ENCODE peak calls at places on chromosome 15, in four cellular contexts. One of them, this sample, is unnamed.

GRCh38 chr15:48463366-48463880 is 132.2 kb downstream of the DUT start:
- DNase-seq in hepatocyte: no peak
- DNase-seq in heart right ventricle: no peak
- DNase-seq in ovary: no peak
- DNase-seq in this sample: no peak

GRCh38 chr15:98776607-98777281 is 128.4 kb downstream of the IGF1R start:
- DNase-seq in hepatocyte: peak; percentile 60
- DNase-seq in heart right ventricle: peak; percentile 33
- DNase-seq in ovary: peak; percentile 79
- DNase-seq in this sample: peak; percentile 72

GRCh38 chr15:93037341-93038063 is 51.5 kb downstream of the RGMA start:
- DNase-seq in hepatocyte: peak; percentile 41
- DNase-seq in heart right ventricle: peak; percentile 71
- DNase-seq in ovary: peak; percentile 63
- DNase-seq in this sample: no peak

GRCh38 chr15:38252481-38253311 is at the start of gene SPRED1:
- DNase-seq in hepatocyte: peak; percentile 81
- DNase-seq in heart right ventricle: peak; percentile 84
- DNase-seq in ovary: peak; percentile 75
- DNase-seq in this sample: peak; percentile 75

GRCh38 chr15:84982301-84982920 is 755 bp downstream of the PDE8A start:
- DNase-seq in hepatocyte: peak; percentile 68
- DNase-seq in heart right ventricle: peak; percentile 43
- DNase-seq in ovary: peak; percentile 43
- DNase-seq in this sample: peak; percentile 48

GRCh38 chr15:85118173-85118572 is 136.5 kb downstream of the PDE8A start:
- DNase-seq in hepatocyte: no peak
- DNase-seq in heart right ventricle: no peak
- DNase-seq in ovary: no peak
- DNase-seq in this sample: no peak

GRCh38 chr15:77187751-77188464 is 117.0 kb upstream of the TSPAN3 start:
- DNase-seq in hepatocyte: no peak
- DNase-seq in heart right ventricle: no peak
- DNase-seq in ovary: peak; percentile 30
- DNase-seq in this sample: peak; percentile 76

GRCh38 chr15:61839541-61839940 is 220.7 kb downstream of the VPS13C start:
- DNase-seq in hepatocyte: no peak
- DNase-seq in heart right ventricle: no peak
- DNase-seq in ovary: no peak
- DNase-seq in this sample: no peak

GRCh38 chr15:69317392-69317841 is 18.7 kb downstream of the PAQR5 start:
- DNase-seq in hepatocyte: peak; percentile 63
- DNase-seq in heart right ventricle: no peak
- DNase-seq in ovary: no peak
- DNase-seq in this sample: no peak

GRCh38 chr15:70279096-70279495 is 181.4 kb upstream of the TLE3 start:
- DNase-seq in hepatocyte: no peak
- DNase-seq in heart right ventricle: no peak
- DNase-seq in ovary: peak; percentile 4
- DNase-seq in this sample: no peak

GRCh38 chr15:33310481-33311311 is at the start of gene RYR3:
- DNase-seq in hepatocyte: peak; percentile 47
- DNase-seq in heart right ventricle: peak; percentile 10
- DNase-seq in ovary: no peak
- DNase-seq in this sample: peak; percentile 13

GRCh38 chr15:95259513-95259912 is 1028.2 kb downstream of the MCTP2 start:
- DNase-seq in hepatocyte: peak; percentile 82
- DNase-seq in heart right ventricle: peak; percentile 28
- DNase-seq in ovary: peak; percentile 83
- DNase-seq in this sample: peak; percentile 76

GRCh38 chr15:87131067-87131466 is 1051.4 kb downstream of the AGBL1 start:
- DNase-seq in hepatocyte: no peak
- DNase-seq in heart right ventricle: no peak
- DNase-seq in ovary: no peak
- DNase-seq in this sample: no peak

GRCh38 chr15:100172356-100173024 is 169.3 kb downstream of the ADAMTS17 start:
- DNase-seq in hepatocyte: peak; percentile 66
- DNase-seq in heart right ventricle: no peak
- DNase-seq in ovary: no peak
- DNase-seq in this sample: no peak

GRCh38 chr15:74954515-74954914 is 2.1 kb downstream of the RPP25 start:
- DNase-seq in hepatocyte: peak; percentile 86
- DNase-seq in heart right ventricle: no peak
- DNase-seq in ovary: peak; percentile 70
- DNase-seq in this sample: peak; percentile 90

GRCh38 chr15:74956648-74957300 is at the start of gene RPP25:
- DNase-seq in hepatocyte: peak; percentile 88
- DNase-seq in heart right ventricle: peak; percentile 83
- DNase-seq in ovary: peak; percentile 86
- DNase-seq in this sample: peak; percentile 89

GRCh38 chr15:74955017-74955416 is 1.6 kb downstream of the RPP25 start:
- DNase-seq in hepatocyte: peak; percentile 27
- DNase-seq in heart right ventricle: no peak
- DNase-seq in ovary: peak; percentile 29
- DNase-seq in this sample: no peak

GRCh38 chr15:74957301-74958035 is 896 bp upstream of the RPP25 start:
- DNase-seq in hepatocyte: no peak
- DNase-seq in heart right ventricle: no peak
- DNase-seq in ovary: no peak
- DNase-seq in this sample: no peak

DNA sequence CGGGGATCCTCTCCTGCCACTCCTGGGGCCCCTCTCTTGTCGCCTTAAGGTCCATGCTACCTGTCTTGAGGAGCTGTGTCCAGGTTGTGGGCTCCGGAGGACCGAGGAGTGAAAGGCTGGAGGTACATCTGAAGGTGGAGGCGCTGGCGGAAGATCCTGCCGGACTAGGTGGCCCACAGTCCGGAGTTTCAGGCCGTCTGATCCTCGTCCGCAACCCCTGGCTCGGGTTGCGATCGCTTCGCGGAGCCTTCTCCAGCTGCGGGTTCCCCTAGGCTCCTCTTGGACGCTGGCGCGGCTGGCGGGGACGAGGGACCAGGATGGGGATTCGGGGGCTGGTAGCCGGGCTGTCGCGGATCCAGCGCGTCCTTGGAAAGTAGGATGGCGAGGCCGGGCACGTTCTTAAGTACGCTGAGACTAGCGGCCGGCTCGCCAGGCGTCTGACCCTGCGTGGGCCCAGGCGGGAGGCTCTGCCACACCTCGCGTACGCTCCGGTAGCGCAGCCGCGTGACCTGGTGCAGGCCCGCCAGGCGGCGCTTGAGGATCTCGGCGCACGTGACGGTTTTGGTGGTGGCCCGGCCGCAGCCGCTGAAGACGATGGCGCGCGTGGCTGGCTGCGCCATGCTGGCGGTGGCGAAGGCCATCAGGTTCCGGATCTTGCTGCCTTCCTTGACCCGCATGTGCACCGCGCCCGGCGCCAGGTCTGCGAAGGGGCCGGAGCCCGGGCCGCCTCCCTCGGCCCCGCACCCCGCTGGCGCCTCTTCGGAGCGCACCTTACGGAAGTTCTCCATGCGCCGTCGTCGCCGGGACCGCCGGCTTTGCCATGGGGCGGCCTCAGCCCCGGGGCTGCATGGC is 550 bp downstream of the RPP25 start:
- DNase-seq in hepatocyte: peak; percentile 90
- DNase-seq in heart right ventricle: peak; percentile 80
- DNase-seq in ovary: peak; percentile 86
- DNase-seq in this sample: peak; percentile 87
- TF ChIP-seq CTCF in hepatocyte: peak; percentile 48
- TF ChIP-seq CTCF in heart right ventricle: peak; percentile 61
- TF ChIP-seq CTCF in ovary: peak; percentile 75
- TF ChIP-seq CTCF in this sample: peak; percentile 53

DNA sequence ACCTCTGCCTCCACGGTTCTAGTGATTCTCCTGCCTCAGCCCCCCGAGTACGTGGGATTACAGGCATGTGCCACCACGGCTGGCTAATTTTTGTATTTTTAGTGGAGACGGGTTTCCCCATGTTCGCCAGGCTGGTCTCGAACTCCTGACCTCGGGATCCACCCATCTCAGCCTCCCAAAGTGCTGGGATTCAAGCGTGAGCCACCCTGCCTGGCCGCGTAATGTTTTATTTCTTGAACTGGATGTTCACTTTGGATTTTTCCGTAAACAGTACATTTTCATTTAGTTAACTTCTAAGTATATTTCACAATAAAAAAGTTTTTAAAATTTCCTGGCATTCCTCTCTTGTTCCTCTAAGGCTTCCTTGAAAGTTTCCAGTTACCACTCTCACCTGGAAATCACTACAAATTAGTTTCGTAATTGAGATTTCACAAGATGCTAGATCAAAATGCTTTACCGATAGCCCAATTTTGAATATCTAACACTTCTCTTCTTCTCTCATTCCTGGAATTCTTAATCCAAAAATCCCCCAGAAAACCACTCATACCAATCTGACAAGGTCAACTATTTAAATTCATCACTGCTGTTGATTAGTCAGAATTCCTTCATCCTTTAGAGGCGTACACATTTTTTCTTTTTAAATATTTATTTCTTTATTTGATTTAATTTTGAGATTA is 44.7 kb upstream of the INO80 start:
- DNase-seq in hepatocyte: no peak
- DNase-seq in heart right ventricle: no peak
- DNase-seq in ovary: no peak
- DNase-seq in this sample: no peak
- H3K4me3 ChIP-seq in hepatocyte: no peak overlapping the region
- H3K4me3 ChIP-seq in heart right ventricle: no peak overlapping the region
- H3K4me3 ChIP-seq in ovary: no peak overlapping the region
- H3K4me3 ChIP-seq in this sample: no peak overlapping the region

DNA sequence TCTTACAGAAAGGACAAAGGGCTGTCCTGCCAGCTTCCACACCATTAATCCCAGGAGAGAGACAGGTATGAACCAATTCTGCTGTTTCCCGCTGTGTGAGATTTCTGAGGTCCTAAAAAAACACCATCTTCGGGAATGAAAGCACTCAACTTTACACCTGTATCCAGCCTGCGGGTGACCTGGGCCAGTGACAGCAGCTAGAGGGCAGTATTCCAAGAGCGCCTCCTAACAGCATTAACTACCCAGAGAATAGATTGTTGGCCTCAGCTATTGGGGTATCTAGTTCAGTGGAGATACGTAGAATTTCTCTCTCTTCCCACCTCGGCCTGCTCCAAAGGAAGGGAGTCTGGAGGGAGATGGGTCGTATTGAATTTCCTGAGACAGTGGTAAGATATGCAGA is 55.1 kb downstream of the WDR76 start:
- DNase-seq in hepatocyte: no peak
- DNase-seq in heart right ventricle: no peak
- DNase-seq in ovary: no peak
- DNase-seq in this sample: no peak
- TF ChIP-seq CTCF in hepatocyte: peak; percentile 40
- TF ChIP-seq CTCF in heart right ventricle: peak; percentile 55
- TF ChIP-seq CTCF in ovary: no peak
- TF ChIP-seq CTCF in this sample: no peak

GRCh38 chr15:72269739-72270138 is 2.6 kb downstream of the PARP6 start:
- DNase-seq in hepatocyte: no peak
- DNase-seq in heart right ventricle: no peak
- DNase-seq in ovary: no peak
- DNase-seq in this sample: no peak
- H3K4me3 ChIP-seq in hepatocyte: no peak overlapping the region
- H3K4me3 ChIP-seq in heart right ventricle: no peak overlapping the region
- H3K4me3 ChIP-seq in ovary: no peak overlapping the region
- H3K4me3 ChIP-seq in this sample: no peak overlapping the region

GRCh38 chr15:50876989-50877360 is 31.5 kb upstream of the AP4E1 start:
- DNase-seq in hepatocyte: peak; percentile 82
- DNase-seq in heart right ventricle: no peak
- DNase-seq in ovary: peak; percentile 76
- DNase-seq in this sample: peak; percentile 90

GRCh38 chr15:50871832-50872231 is 36.7 kb upstream of the AP4E1 start:
- DNase-seq in hepatocyte: no peak
- DNase-seq in heart right ventricle: no peak
- DNase-seq in ovary: no peak
- DNase-seq in this sample: no peak

GRCh38 chr15:50872832-50873231 is 35.7 kb upstream of the AP4E1 start:
- DNase-seq in hepatocyte: no peak
- DNase-seq in heart right ventricle: no peak
- DNase-seq in ovary: no peak
- DNase-seq in this sample: no peak

GRCh38 chr15:50876260-50876988 is 32.1 kb upstream of the AP4E1 start:
- DNase-seq in hepatocyte: no peak
- DNase-seq in heart right ventricle: no peak
- DNase-seq in ovary: no peak
- DNase-seq in this sample: no peak

GRCh38 chr15:50873935-50874353 is 34.5 kb upstream of the AP4E1 start:
- DNase-seq in hepatocyte: no peak
- DNase-seq in heart right ventricle: no peak
- DNase-seq in ovary: no peak
- DNase-seq in this sample: no peak
- TF ChIP-seq CTCF in hepatocyte: no peak
- TF ChIP-seq CTCF in heart right ventricle: no peak
- TF ChIP-seq CTCF in ovary: no peak
- TF ChIP-seq CTCF in this sample: no peak

GRCh38 chr15:81322708-81323253 is 1.2 kb downstream of the STARD5 start:
- DNase-seq in hepatocyte: no peak
- DNase-seq in heart right ventricle: no peak
- DNase-seq in ovary: no peak
- DNase-seq in this sample: no peak
- H3K4me3 ChIP-seq in hepatocyte: no peak overlapping the region
- H3K4me3 ChIP-seq in heart right ventricle: peak overlapping the region; percentile 31
- H3K4me3 ChIP-seq in ovary: peak overlapping the region; percentile 80
- H3K4me3 ChIP-seq in this sample: peak overlapping the region; percentile 86

GRCh38 chr15:41585140-41586047 is 26.4 kb downstream of the TYRO3 start:
- DNase-seq in hepatocyte: peak; percentile 58
- DNase-seq in heart right ventricle: peak; percentile 55
- DNase-seq in ovary: peak; percentile 66
- DNase-seq in this sample: peak; percentile 52
- TF ChIP-seq CTCF in hepatocyte: peak; percentile 40
- TF ChIP-seq CTCF in heart right ventricle: peak; percentile 49
- TF ChIP-seq CTCF in ovary: peak; percentile 54
- TF ChIP-seq CTCF in this sample: peak; percentile 49

DNA sequence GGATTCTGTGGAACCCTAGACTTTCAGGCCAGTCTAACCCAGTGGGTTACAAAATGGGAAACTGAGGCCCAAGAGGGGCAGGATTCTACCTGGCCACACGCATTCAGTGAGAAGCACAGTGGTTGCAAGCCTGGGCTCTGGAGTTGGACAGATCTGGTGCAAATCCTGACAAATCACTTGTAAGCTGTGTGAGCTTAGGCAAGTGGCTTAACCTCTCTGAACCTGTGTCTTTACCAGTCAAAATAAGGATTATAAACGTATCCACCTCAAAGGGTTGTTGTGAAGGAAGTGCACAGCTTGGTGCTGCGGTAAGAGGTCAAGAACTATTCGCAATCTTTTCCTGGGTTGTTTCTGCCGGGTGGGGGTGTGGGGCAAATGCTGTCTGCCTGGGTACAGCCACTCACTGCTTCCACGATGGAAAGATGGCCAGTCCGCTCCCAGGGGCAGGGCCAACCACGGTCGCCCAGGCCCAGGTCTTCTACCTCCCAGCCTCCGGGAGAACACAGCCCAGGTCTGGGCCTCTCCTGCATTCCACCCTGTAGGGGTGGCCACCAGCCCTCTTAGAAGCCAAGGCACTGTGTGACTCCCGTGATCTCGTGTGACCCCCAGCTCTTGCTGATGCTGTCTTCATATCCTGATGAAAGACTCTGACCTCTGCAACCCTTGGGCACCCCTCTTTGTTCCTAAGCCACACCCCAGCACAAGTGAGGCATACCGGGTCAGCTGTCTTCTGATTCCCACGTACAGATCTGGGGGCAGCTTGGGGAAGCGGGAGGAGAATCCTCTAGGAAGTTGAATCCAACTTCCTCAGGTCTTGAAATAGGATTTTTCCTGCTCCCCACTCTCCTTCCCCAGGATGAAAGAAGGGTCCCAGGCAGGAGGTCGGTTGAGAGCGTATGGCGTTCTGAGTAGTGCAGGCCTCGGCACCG is 1.5 kb downstream of the CHRNA3 start:
- DNase-seq in hepatocyte: no peak
- DNase-seq in heart right ventricle: no peak
- DNase-seq in ovary: no peak
- DNase-seq in this sample: no peak
- H3K4me3 ChIP-seq in hepatocyte: no peak overlapping the region
- H3K4me3 ChIP-seq in heart right ventricle: no peak overlapping the region
- H3K4me3 ChIP-seq in ovary: no peak overlapping the region
- H3K4me3 ChIP-seq in this sample: no peak overlapping the region

This sample was measured in adrenal gland.